ENCODE peak calls at places on chromosomes 1 and 21, in eight cellular contexts. W is NCI-H1694; J is T-helper 2 cell; P is cardiac fibroblast; X is stimulated activated CD8-positive, alpha-beta memory T cell treated with anti-CD3 and anti-CD28 coated beads, Interleukin-15, amount 100 ng/mL, for 1 hour; C is central memory CD4-positive, alpha-beta T cell; L is endodermal cell; R is CD8-positive, alpha-beta memory T cell. K is an unnamed sample.

GRCh38 chr1:226949401-226949800 is 9.3 kb downstream of the COQ8A start:
- DNase-seq in W (no peak), J (no peak), P (no peak), X (no peak), C (no peak), L (peak; percentile 17), R (no peak), K (no peak)

GRCh38 chr1:47181955-47182680 is 7.7 kb downstream of the PDZK1IP1 start:
- DNase-seq in W (no peak), J (no peak), P (peak; percentile 83), X (no peak), C (no peak), L (no peak), R (no peak), K (no peak)

GRCh38 chr1:8814870-8815269 is 2.6 kb downstream of the RERE start:
- DNase-seq in W (no peak), J (no peak), P (no peak), X (no peak), C (no peak), L (peak; percentile 68), R (no peak), K (no peak)

GRCh38 chr1:244614879-244615278 is 38.0 kb upstream of the DESI2 start:
- DNase-seq in W (no peak), J (no peak), P (no peak), X (no peak), C (no peak), L (no peak), R (no peak), K (no peak)

GRCh38 chr1:178648159-178648558 is 76.9 kb upstream of the RALGPS2 start:
- DNase-seq in W (no peak), J (no peak), P (no peak), X (no peak), C (no peak), L (no peak), R (no peak), K (no peak)

GRCh38 chr1:28241633-28242241 is 5.8 kb downstream of the ATP5IF1 start:
- DNase-seq in W (no peak), J (no peak), P (no peak), X (no peak), C (no peak), L (no peak), R (no peak), K (no peak)

GRCh38 chr1:83857108-83857507 is 141.8 kb downstream of the TTLL7 start:
- DNase-seq in W (no peak), J (peak; percentile 16), P (peak; percentile 42), X (no peak), C (no peak), L (no peak), R (no peak), K (peak; percentile 37)

GRCh38 chr1:118636004-118636403 is 352.1 kb downstream of the TBX15 start:
- DNase-seq in W (no peak), J (no peak), P (no peak), X (no peak), C (no peak), L (no peak), R (no peak), K (no peak)

GRCh38 chr21:34192646-34193285 is 119.4 kb downstream of the MRPS6 start:
- DNase-seq in W (no peak), J (peak; percentile 45), P (no peak), X (no peak), C (no peak), L (no peak), R (no peak), K (no peak)

K was measured in skeletal muscle cell.